ENCODE peak calls at places on chromosomes 3 and 15, in five cellular contexts. One of them, this sample, is unnamed.

GRCh38 chr15:39629906-39630305 is 49.0 kb downstream of the THBS1 start:
- DNase-seq in astrocyte of the spinal cord: no peak
- DNase-seq in fibroblast of the aortic adventitia: no peak
- DNase-seq in fibroblast of lung: peak; percentile 29
- DNase-seq in activated B cell treated with CpG ODN at 0.5 μM for 24 hours: no peak
- DNase-seq in this sample: no peak

GRCh38 chr15:90931737-90932659 is at the start of gene HDDC3:
- DNase-seq in activated B cell treated with CpG ODN at 0.5 μM for 24 hours: peak; percentile 95
- DNase-seq in fibroblast of lung: peak; percentile 72
- DNase-seq in astrocyte of the spinal cord: peak; percentile 79
- DNase-seq in fibroblast of the aortic adventitia: peak; percentile 81
- DNase-seq in this sample: peak; percentile 92

GRCh38 chr3:85801955-85802354 is 843.2 kb downstream of the CADM2 start:
- DNase-seq in fibroblast of the aortic adventitia: no peak
- DNase-seq in fibroblast of lung: peak; percentile 3
- DNase-seq in activated B cell treated with CpG ODN at 0.5 μM for 24 hours: no peak
- DNase-seq in astrocyte of the spinal cord: no peak
- DNase-seq in this sample: no peak

GRCh38 chr15:70339551-70340517 is 242.1 kb upstream of the TLE3 start:
- DNase-seq in activated B cell treated with CpG ODN at 0.5 μM for 24 hours: no peak
- DNase-seq in fibroblast of lung: peak; percentile 67
- DNase-seq in fibroblast of the aortic adventitia: no peak
- DNase-seq in astrocyte of the spinal cord: peak; percentile 27
- DNase-seq in this sample: no peak

GRCh38 chr15:85327820-85328219 is 52.6 kb upstream of the AKAP13 start:
- DNase-seq in fibroblast of the aortic adventitia: no peak
- DNase-seq in activated B cell treated with CpG ODN at 0.5 μM for 24 hours: no peak
- DNase-seq in fibroblast of lung: no peak
- DNase-seq in astrocyte of the spinal cord: no peak
- DNase-seq in this sample: no peak

GRCh38 chr15:51536965-51537574 is 85.5 kb downstream of the DMXL2 start:
- DNase-seq in astrocyte of the spinal cord: peak; percentile 17
- DNase-seq in fibroblast of the aortic adventitia: peak; percentile 51
- DNase-seq in fibroblast of lung: peak; percentile 10
- DNase-seq in activated B cell treated with CpG ODN at 0.5 μM for 24 hours: no peak
- DNase-seq in this sample: no peak

GRCh38 chr3:169085827-169086226 is 577.7 kb downstream of the MECOM start:
- DNase-seq in astrocyte of the spinal cord: peak; percentile 91
- DNase-seq in fibroblast of the aortic adventitia: peak; percentile 93
- DNase-seq in fibroblast of lung: peak; percentile 97
- DNase-seq in activated B cell treated with CpG ODN at 0.5 μM for 24 hours: no peak
- DNase-seq in this sample: no peak

GRCh38 chr15:36291501-36291900 is 287.9 kb upstream of the CDIN1 start:
- DNase-seq in fibroblast of lung: no peak
- DNase-seq in astrocyte of the spinal cord: no peak
- DNase-seq in activated B cell treated with CpG ODN at 0.5 μM for 24 hours: no peak
- DNase-seq in fibroblast of the aortic adventitia: no peak
- DNase-seq in this sample: no peak

GRCh38 chr3:8954938-8955763 is 8.1 kb downstream of the RAD18 start:
- DNase-seq in fibroblast of lung: peak; percentile 86
- DNase-seq in fibroblast of the aortic adventitia: peak; percentile 87
- DNase-seq in astrocyte of the spinal cord: peak; percentile 86
- DNase-seq in activated B cell treated with CpG ODN at 0.5 μM for 24 hours: no peak
- DNase-seq in this sample: no peak

GRCh38 chr3:127235706-127236105 is 42.8 kb downstream of the PRR23E start:
- DNase-seq in fibroblast of lung: no peak
- DNase-seq in astrocyte of the spinal cord: no peak
- DNase-seq in fibroblast of the aortic adventitia: no peak
- DNase-seq in activated B cell treated with CpG ODN at 0.5 μM for 24 hours: no peak
- DNase-seq in this sample: no peak

GRCh38 chr3:46878796-46879436 is 1.4 kb downstream of the PTH1R start:
- DNase-seq in fibroblast of lung: no peak
- DNase-seq in fibroblast of the aortic adventitia: no peak
- DNase-seq in astrocyte of the spinal cord: no peak
- DNase-seq in activated B cell treated with CpG ODN at 0.5 μM for 24 hours: no peak
- DNase-seq in this sample: no peak

GRCh38 chr3:190811775-190812480 is 50.6 kb downstream of the GMNC start:
- DNase-seq in astrocyte of the spinal cord: peak; percentile 65
- DNase-seq in activated B cell treated with CpG ODN at 0.5 μM for 24 hours: no peak
- DNase-seq in fibroblast of the aortic adventitia: peak; percentile 76
- DNase-seq in fibroblast of lung: peak; percentile 44
- DNase-seq in this sample: no peak

GRCh38 chr15:99306694-99307338 is 55.5 kb downstream of the LRRC28 start:
- DNase-seq in astrocyte of the spinal cord: no peak
- DNase-seq in activated B cell treated with CpG ODN at 0.5 μM for 24 hours: no peak
- DNase-seq in fibroblast of the aortic adventitia: no peak
- DNase-seq in fibroblast of lung: peak; percentile 29
- DNase-seq in this sample: no peak

GRCh38 chr3:190360228-190360627 is 27.7 kb upstream of the CLDN16 start:
- DNase-seq in activated B cell treated with CpG ODN at 0.5 μM for 24 hours: no peak
- DNase-seq in astrocyte of the spinal cord: no peak
- DNase-seq in fibroblast of the aortic adventitia: no peak
- DNase-seq in fibroblast of lung: no peak
- DNase-seq in this sample: no peak

GRCh38 chr15:85831415-85832113 is 36.8 kb upstream of the KLHL25 start:
- DNase-seq in astrocyte of the spinal cord: peak; percentile 57
- DNase-seq in activated B cell treated with CpG ODN at 0.5 μM for 24 hours: no peak
- DNase-seq in fibroblast of the aortic adventitia: peak; percentile 65
- DNase-seq in fibroblast of lung: peak; percentile 34
- DNase-seq in this sample: peak; percentile 38

GRCh38 chr3:182609575-182610156 is 183.6 kb upstream of the ATP11B start:
- DNase-seq in fibroblast of lung: no peak
- DNase-seq in activated B cell treated with CpG ODN at 0.5 μM for 24 hours: no peak
- DNase-seq in fibroblast of the aortic adventitia: no peak
- DNase-seq in astrocyte of the spinal cord: no peak
- DNase-seq in this sample: no peak

GRCh38 chr3:170497197-170497596 is 78.5 kb downstream of the CLDN11 start:
- DNase-seq in fibroblast of the aortic adventitia: peak; percentile 73
- DNase-seq in astrocyte of the spinal cord: no peak
- DNase-seq in fibroblast of lung: no peak
- DNase-seq in activated B cell treated with CpG ODN at 0.5 μM for 24 hours: no peak
- DNase-seq in this sample: no peak

GRCh38 chr15:67228286-67228685 is 26.2 kb downstream of the AAGAB start:
- DNase-seq in activated B cell treated with CpG ODN at 0.5 μM for 24 hours: no peak
- DNase-seq in fibroblast of lung: no peak
- DNase-seq in fibroblast of the aortic adventitia: no peak
- DNase-seq in astrocyte of the spinal cord: no peak
- DNase-seq in this sample: no peak

GRCh38 chr15:69035205-69035917 is 20.9 kb downstream of the NOX5 start:
- DNase-seq in fibroblast of the aortic adventitia: no peak
- DNase-seq in fibroblast of lung: no peak
- DNase-seq in activated B cell treated with CpG ODN at 0.5 μM for 24 hours: no peak
- DNase-seq in astrocyte of the spinal cord: no peak
- DNase-seq in this sample: no peak

GRCh38 chr3:11764931-11765363 is 81.7 kb downstream of the TAMM41 start:
- DNase-seq in activated B cell treated with CpG ODN at 0.5 μM for 24 hours: no peak
- DNase-seq in astrocyte of the spinal cord: peak; percentile 91
- DNase-seq in fibroblast of the aortic adventitia: peak; percentile 81
- DNase-seq in fibroblast of lung: peak; percentile 92
- DNase-seq in this sample: no peak

GRCh38 chr3:128498127-128498626 is 5.2 kb upstream of the GATA2 start:
- DNase-seq in fibroblast of the aortic adventitia: no peak
- DNase-seq in activated B cell treated with CpG ODN at 0.5 μM for 24 hours: no peak
- DNase-seq in astrocyte of the spinal cord: no peak
- DNase-seq in fibroblast of lung: no peak
- DNase-seq in this sample: no peak

GRCh38 chr3:39911465-39912309 is 102.3 kb downstream of the MYRIP start:
- DNase-seq in activated B cell treated with CpG ODN at 0.5 μM for 24 hours: no peak
- DNase-seq in fibroblast of the aortic adventitia: peak; percentile 92
- DNase-seq in fibroblast of lung: peak; percentile 83
- DNase-seq in astrocyte of the spinal cord: peak; percentile 83
- DNase-seq in this sample: no peak

GRCh38 chr3:65173841-65174240 is 486.0 kb upstream of the ADAMTS9 start:
- DNase-seq in astrocyte of the spinal cord: no peak
- DNase-seq in fibroblast of lung: peak; percentile 11
- DNase-seq in fibroblast of the aortic adventitia: no peak
- DNase-seq in activated B cell treated with CpG ODN at 0.5 μM for 24 hours: no peak
- DNase-seq in this sample: no peak

GRCh38 chr3:65174713-65175112 is 486.9 kb upstream of the ADAMTS9 start:
- DNase-seq in fibroblast of lung: no peak
- DNase-seq in astrocyte of the spinal cord: no peak
- DNase-seq in activated B cell treated with CpG ODN at 0.5 μM for 24 hours: no peak
- DNase-seq in fibroblast of the aortic adventitia: no peak
- DNase-seq in this sample: no peak

GRCh38 chr3:65168547-65168946 is 480.7 kb upstream of the ADAMTS9 start:
- DNase-seq in activated B cell treated with CpG ODN at 0.5 μM for 24 hours: no peak
- DNase-seq in fibroblast of the aortic adventitia: no peak
- DNase-seq in astrocyte of the spinal cord: no peak
- DNase-seq in fibroblast of lung: no peak
- DNase-seq in this sample: no peak

GRCh38 chr3:65166531-65166930 is 478.7 kb upstream of the ADAMTS9 start:
- DNase-seq in activated B cell treated with CpG ODN at 0.5 μM for 24 hours: no peak
- DNase-seq in astrocyte of the spinal cord: no peak
- DNase-seq in fibroblast of lung: no peak
- DNase-seq in fibroblast of the aortic adventitia: no peak
- DNase-seq in this sample: no peak

DNA sequence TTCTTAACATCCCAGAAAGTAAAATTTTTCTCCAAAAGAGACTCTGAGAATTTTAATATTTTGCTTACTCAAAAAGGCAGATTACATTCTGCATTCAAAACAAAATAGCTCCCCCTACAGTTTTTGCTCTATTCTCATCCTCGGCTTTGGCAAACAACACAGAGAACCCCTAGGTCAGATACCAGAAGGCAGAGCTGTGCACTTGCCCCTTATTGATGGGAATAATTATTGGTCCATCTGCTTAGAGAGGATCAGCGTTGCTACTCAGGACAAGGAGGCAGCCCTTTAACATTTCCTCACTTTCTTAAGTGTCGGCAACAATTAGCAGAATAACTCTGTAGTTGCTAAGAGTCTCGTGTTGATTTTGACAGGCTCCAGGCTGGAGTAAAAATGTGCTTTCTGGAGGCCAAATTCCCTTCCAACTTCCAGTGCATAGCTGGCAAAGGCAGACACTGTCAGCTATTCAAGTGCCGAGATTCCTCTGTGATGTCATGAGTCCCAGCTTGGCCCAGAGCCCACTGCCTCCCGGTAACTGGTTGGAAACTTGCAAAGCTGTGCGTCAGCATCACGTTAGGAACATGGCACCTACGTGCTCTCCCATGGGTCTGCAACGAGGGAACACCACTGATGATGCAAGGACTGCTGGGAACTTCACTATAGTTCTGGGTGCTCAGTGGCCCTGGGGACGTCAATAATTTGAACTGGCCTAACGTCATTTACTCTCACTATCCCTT is 482.7 kb upstream of the ADAMTS9 start:
- DNase-seq in astrocyte of the spinal cord: peak; percentile 89
- DNase-seq in activated B cell treated with CpG ODN at 0.5 μM for 24 hours: no peak
- DNase-seq in fibroblast of the aortic adventitia: peak; percentile 87
- DNase-seq in fibroblast of lung: peak; percentile 95
- DNase-seq in this sample: no peak
- TF ChIP-seq CTCF in astrocyte of the spinal cord: peak; percentile 50
- TF ChIP-seq CTCF in activated B cell treated with CpG ODN at 0.5 μM for 24 hours: no peak
- TF ChIP-seq CTCF in fibroblast of the aortic adventitia: peak; percentile 23
- TF ChIP-seq CTCF in fibroblast of lung: peak; percentile 60
- TF ChIP-seq CTCF in this sample: peak; percentile 52

GRCh38 chr3:40971191-40972168 is 227.8 kb upstream of the CTNNB1 start:
- DNase-seq in astrocyte of the spinal cord: peak; percentile 99
- DNase-seq in fibroblast of lung: peak; percentile 95
- DNase-seq in activated B cell treated with CpG ODN at 0.5 μM for 24 hours: peak; percentile 38
- DNase-seq in fibroblast of the aortic adventitia: peak; percentile 95
- DNase-seq in this sample: no peak
- TF ChIP-seq CTCF in astrocyte of the spinal cord: peak; percentile 10
- TF ChIP-seq CTCF in fibroblast of lung: no peak
- TF ChIP-seq CTCF in activated B cell treated with CpG ODN at 0.5 μM for 24 hours: no peak
- TF ChIP-seq CTCF in fibroblast of the aortic adventitia: no peak
- TF ChIP-seq CTCF in this sample: no peak

GRCh38 chr3:193372783-193373182 is 5.8 kb downstream of the ATP13A5 start:
- DNase-seq in fibroblast of the aortic adventitia: no peak
- DNase-seq in activated B cell treated with CpG ODN at 0.5 μM for 24 hours: no peak
- DNase-seq in astrocyte of the spinal cord: no peak
- DNase-seq in fibroblast of lung: no peak
- DNase-seq in this sample: no peak

GRCh38 chr3:193378706-193379105 is at the start of gene ATP13A5:
- DNase-seq in fibroblast of the aortic adventitia: no peak
- DNase-seq in activated B cell treated with CpG ODN at 0.5 μM for 24 hours: no peak
- DNase-seq in astrocyte of the spinal cord: no peak
- DNase-seq in fibroblast of lung: peak; percentile 23
- DNase-seq in this sample: no peak

GRCh38 chr3:193375614-193376013 is 2.9 kb downstream of the ATP13A5 start:
- DNase-seq in fibroblast of the aortic adventitia: no peak
- DNase-seq in astrocyte of the spinal cord: no peak
- DNase-seq in activated B cell treated with CpG ODN at 0.5 μM for 24 hours: no peak
- DNase-seq in fibroblast of lung: no peak
- DNase-seq in this sample: no peak

GRCh38 chr3:193377591-193377990 is 962 bp downstream of the ATP13A5 start:
- DNase-seq in fibroblast of lung: peak; percentile 4
- DNase-seq in astrocyte of the spinal cord: no peak
- DNase-seq in activated B cell treated with CpG ODN at 0.5 μM for 24 hours: no peak
- DNase-seq in fibroblast of the aortic adventitia: no peak
- DNase-seq in this sample: no peak
- TF ChIP-seq CTCF in fibroblast of lung: no peak
- TF ChIP-seq CTCF in astrocyte of the spinal cord: no peak
- TF ChIP-seq CTCF in activated B cell treated with CpG ODN at 0.5 μM for 24 hours: no peak
- TF ChIP-seq CTCF in fibroblast of the aortic adventitia: no peak
- TF ChIP-seq CTCF in this sample: no peak

DNA sequence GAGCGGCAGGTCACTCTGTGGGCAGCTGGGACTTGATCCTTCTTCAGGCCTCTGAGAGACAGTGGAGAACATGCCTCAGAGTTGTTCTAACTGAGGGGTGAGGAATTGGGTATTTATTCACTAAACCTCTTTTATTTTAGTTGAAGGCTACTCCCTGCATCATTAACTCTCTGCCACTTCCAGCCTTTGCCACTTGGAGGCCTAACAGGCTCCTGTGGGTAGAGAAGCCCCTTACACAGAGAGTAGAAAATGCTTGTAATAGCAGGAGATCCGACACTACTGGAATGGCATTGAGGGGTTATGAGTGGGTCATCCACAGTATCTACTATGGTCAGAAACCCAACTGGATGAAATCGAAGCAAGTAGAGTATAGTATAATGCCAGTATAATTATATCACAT is 81.7 kb downstream of the RYR3 start:
- DNase-seq in activated B cell treated with CpG ODN at 0.5 μM for 24 hours: no peak
- DNase-seq in astrocyte of the spinal cord: no peak
- DNase-seq in fibroblast of lung: no peak
- DNase-seq in fibroblast of the aortic adventitia: no peak
- DNase-seq in this sample: no peak
- TF ChIP-seq CTCF in activated B cell treated with CpG ODN at 0.5 μM for 24 hours: no peak
- TF ChIP-seq CTCF in astrocyte of the spinal cord: no peak
- TF ChIP-seq CTCF in fibroblast of lung: no peak
- TF ChIP-seq CTCF in fibroblast of the aortic adventitia: no peak
- TF ChIP-seq CTCF in this sample: no peak

This sample was measured in progenitor cell of endocrine pancreas.